ENCODE peak calls at places on chromosomes 16 and 17, in seven cellular contexts. M, O, H, B, C, Y and S are unnamed samples. For H3K36me3, the result is how much of the 10 kb centered on the place peaks cover.

GRCh38 chr16:85270365-85270764 is 158.1 kb upstream of the CIBAR2 start:
- DNase-seq in Y (no peak), M (no peak), H (no peak), C (no peak), B (no peak), O (no peak), S (no peak)

GRCh38 chr16:23607740-23608139 is 11.6 kb upstream of the NDUFAB1 start:
- DNase-seq in O (no peak), C (no peak), B (no peak), H (no peak), M (no peak), Y (no peak), S (no peak)

GRCh38 chr16:53530046-53530445 is 27.0 kb upstream of the AKTIP start:
- DNase-seq in H (no peak), M (no peak), Y (no peak), O (no peak), B (no peak), C (no peak), S (no peak)

GRCh38 chr17:57570740-57571344 is 174.3 kb downstream of the CCDC182 start:
- DNase-seq in B (no peak), C (no peak), M (no peak), O (peak), H (no peak), Y (no peak), S (no peak)

GRCh38 chr17:60102632-60103047 is 23.9 kb upstream of the HEATR6 start:
- DNase-seq in B (no peak), H (no peak), O (no peak), M (no peak), Y (peak), C (peak), S (no peak)

GRCh38 chr17:58344791-58345157 is 7.2 kb downstream of the SUPT4H1 start:
- DNase-seq in Y (peak), H (no peak), C (no peak), O (no peak), B (no peak), M (no peak), S (no peak)

GRCh38 chr16:10868562-10869469 is 8.2 kb upstream of the CIITA start:
- DNase-seq in O (no peak), H (peak), C (no peak), M (no peak), B (no peak), Y (peak), S (no peak)

GRCh38 chr16:11946433-11946832 is 4.6 kb upstream of the NPIPB2 start:
- DNase-seq in C (peak), O (no peak), B (no peak), H (no peak), M (no peak), Y (no peak), S (no peak)

GRCh38 chr17:16150251-16150859 is 65.0 kb downstream of the NCOR1 start:
- DNase-seq in C (peak), M (no peak), Y (no peak), B (no peak), H (no peak), O (no peak), S (no peak)

GRCh38 chr17:18224428-18225120 is 861 bp upstream of the LLGL1 start:
- DNase-seq in M (peak), Y (no peak), O (peak), B (peak), C (no peak), H (no peak), S (no peak)

GRCh38 chr16:11101695-11102522 is 154.1 kb downstream of the SOCS1 start:
- DNase-seq in C (peak), H (no peak), O (no peak), Y (no peak), B (no peak), M (no peak), S (no peak)

GRCh38 chr16:67196881-67197280 is 2.0 kb upstream of the ELMO3 start:
- DNase-seq in O (no peak), C (no peak), B (no peak), M (no peak), Y (no peak), H (no peak), S (no peak)

GRCh38 chr16:10078541-10078949 is 103.7 kb downstream of the GRIN2A start:
- DNase-seq in O (peak), Y (no peak), C (no peak), M (peak), H (no peak), B (no peak), S (no peak)

GRCh38 chr17:27651411-27652345 is 20.7 kb downstream of the LGALS9 start:
- DNase-seq in Y (peak), H (peak), O (peak), B (peak), C (no peak), M (peak), S (no peak)

GRCh38 chr16:50183316-50183715 is 30.2 kb downstream of the TENT4B start:
- DNase-seq in H (no peak), Y (no peak), M (no peak), O (no peak), C (peak), B (no peak), S (no peak)

GRCh38 chr16:85384831-85385462 is 228.2 kb upstream of the GSE1 start:
- DNase-seq in Y (peak), O (peak), C (no peak), M (no peak), H (no peak), B (no peak), S (no peak)

GRCh38 chr17:19379306-19380075 is 1.2 kb downstream of the MAPK7 start:
- DNase-seq in B (no peak), H (no peak), Y (peak), O (no peak), C (no peak), M (no peak), S (no peak)

GRCh38 chr16:86565181-86565631 is 1.4 kb upstream of the FOXC2 start:
- DNase-seq in C (no peak), H (no peak), Y (no peak), M (no peak), B (no peak), O (peak), S (no peak)

GRCh38 chr17:80941743-80942211 is 49.9 kb upstream of the CHMP6 start:
- DNase-seq in B (peak), H (no peak), O (no peak), C (peak), Y (no peak), M (no peak), S (no peak)

GRCh38 chr16:9850716-9851115 is 331.5 kb downstream of the GRIN2A start:
- DNase-seq in M (no peak), O (no peak), C (no peak), H (no peak), Y (no peak), B (no peak), S (no peak)

GRCh38 chr16:87333101-87333500 is 15.9 kb upstream of the C16orf95 start:
- DNase-seq in B (no peak), M (no peak), C (no peak), H (no peak), O (no peak), Y (no peak), S (no peak)

GRCh38 chr16:55532227-55532626 is 23.4 kb downstream of the LPCAT2 start:
- DNase-seq in H (no peak), Y (no peak), C (no peak), O (no peak), M (no peak), B (no peak), S (no peak)

GRCh38 chr16:89953671-89954406 is 5.3 kb downstream of the DEF8 start:
- DNase-seq in B (no peak), M (no peak), C (no peak), H (no peak), Y (peak), O (no peak), S (no peak)

GRCh38 chr16:66899945-66900688 is 18.6 kb downstream of the CDH16 start:
- DNase-seq in M (peak), O (peak), C (peak), B (peak), H (peak), Y (peak), S (no peak)

GRCh38 chr16:1336619-1337018 is 3.2 kb downstream of the BAIAP3 start:
- DNase-seq in Y (no peak), O (no peak), B (no peak), H (no peak), C (no peak), M (no peak), S (no peak)
- H3K36me3 ChIP-seq in Y (under half), O (under half), B (under half), H (under half), C (under half), M (under half), S (under half)

GRCh38 chr17:40500709-40501108 is 714 bp downstream of the TNS4 start:
- DNase-seq in Y (no peak), M (no peak), B (no peak), O (no peak), C (no peak), H (no peak), S (no peak)
- TF ChIP-seq CTCF in Y (no peak), M (no peak), B (no peak), O (no peak), C (no peak), H (no peak), S (no peak)

GRCh38 chr17:10337976-10338375 is 34.8 kb downstream of the MYH13 start:
- DNase-seq in O (no peak), C (no peak), M (no peak), H (no peak), B (no peak), Y (no peak), S (peak)

GRCh38 chr17:10337136-10337535 is 35.7 kb downstream of the MYH13 start:
- DNase-seq in B (no peak), O (no peak), C (no peak), Y (no peak), H (no peak), M (no peak), S (no peak)

DNA sequence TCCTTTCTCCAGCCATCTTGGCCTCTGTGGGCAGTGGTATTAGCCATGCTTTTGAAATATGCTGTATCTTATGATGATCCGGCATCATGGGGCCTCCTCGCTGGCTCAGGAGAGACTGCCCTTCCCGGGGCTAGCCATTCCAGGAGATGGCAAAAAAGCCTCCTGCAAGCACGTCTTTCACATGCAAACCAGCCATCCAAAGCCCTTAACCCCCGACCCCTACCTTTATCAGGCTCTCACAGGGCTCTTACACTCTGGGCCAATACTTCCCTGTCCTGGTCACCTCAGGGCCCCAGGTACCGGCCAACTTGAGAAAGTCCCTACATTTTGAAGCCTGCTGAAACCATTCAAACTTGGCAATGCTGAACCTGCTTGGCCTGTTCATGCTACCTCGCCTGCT is 36.4 kb downstream of the MYH13 start:
- DNase-seq in O (peak), C (no peak), M (peak), H (no peak), Y (no peak), B (no peak), S (no peak)
- H3K36me3 ChIP-seq in O (under half), C (under half), M (under half), H (under half), Y (under half), B (under half), S (under half)

GRCh38 chr16:35559911-35560636 is 2100.7 kb downstream of the TP53TG3F start:
- DNase-seq in O (no peak), C (no peak), B (no peak), Y (no peak), H (no peak), M (no peak), S (no peak)
- TF ChIP-seq CTCF in O (no peak), C (no peak), B (no peak), Y (no peak), H (no peak), M (no peak), S (no peak)

GRCh38 chr16:19139436-19140091 is 25.8 kb downstream of the ITPRIPL2 start:
- DNase-seq in C (no peak), B (no peak), M (no peak), H (no peak), O (no peak), Y (no peak), S (no peak)
- H3K36me3 ChIP-seq in C (under half), B (under half), M (under half), H (under half), O (under half), Y (under half), S (under half)